ENCODE peak calls at places on chromosomes 2 and 18, in four cellular contexts. G, P, V and R are unnamed samples.

GRCh38 chr2:108912629-108912902 is 76.5 kb downstream of the EDAR start:
- DNase-seq in G (no peak), P (no peak), V (no peak), R (no peak)

GRCh38 chr2:64781991-64782390 is 128.3 kb upstream of the SERTAD2 start:
- DNase-seq in P (peak; percentile 28), V (no peak), G (no peak), R (no peak)

GRCh38 chr2:39671606-39672005 is 5.9 kb downstream of the TMEM178A start:
- DNase-seq in P (no peak), G (no peak), V (no peak), R (no peak)

GRCh38 chr2:215080545-215080944 is 57.9 kb downstream of the ABCA12 start:
- DNase-seq in G (no peak), P (no peak), V (no peak), R (no peak)

GRCh38 chr2:155633887-155634570 is 698.5 kb downstream of the NR4A2 start:
- DNase-seq in V (no peak), G (no peak), P (peak; percentile 55), R (no peak)

GRCh38 chr2:170386554-170386953 is 208.6 kb downstream of the MYO3B start:
- DNase-seq in P (no peak), G (no peak), V (no peak), R (no peak)

GRCh38 chr18:42854558-42854957 is 260.9 kb downstream of the RIT2 start:
- DNase-seq in G (no peak), V (no peak), P (no peak), R (no peak)

GRCh38 chr2:26477126-26477910 is 606 bp downstream of the OTOF start:
- DNase-seq in V (no peak), G (no peak), P (no peak), R (no peak)

GRCh38 chr18:68662779-68663178 is 52.1 kb downstream of the TMX3 start:
- DNase-seq in G (no peak), V (no peak), P (no peak), R (no peak)

GRCh38 chr2:218897394-218898108 is 16.9 kb downstream of the WNT10A start:
- DNase-seq in P (no peak), V (no peak), G (no peak), R (no peak)

GRCh38 chr2:62498739-62499138 is 7.3 kb downstream of the TMEM17 start:
- DNase-seq in G (no peak), V (no peak), P (no peak), R (no peak)

GRCh38 chr2:31920968-31921367 is 89.8 kb downstream of the MEMO1 start:
- DNase-seq in V (no peak), G (no peak), P (no peak), R (no peak)

GRCh38 chr2:230130668-230131364 is 62.1 kb upstream of the SLC16A14 start:
- DNase-seq in G (peak; percentile 78), V (no peak), P (peak; percentile 36), R (peak; percentile 69)

GRCh38 chr18:51614967-51615571 is 417.6 kb upstream of the MEX3C start:
- DNase-seq in P (no peak), G (no peak), V (no peak), R (no peak)

GRCh38 chr2:236997086-236997485 is 88.6 kb upstream of the COPS8 start:
- DNase-seq in P (no peak), G (no peak), V (no peak), R (peak; percentile 58)

GRCh38 chr2:239269173-239269865 is 131.5 kb downstream of the HDAC4 start:
- DNase-seq in P (no peak), G (no peak), V (no peak), R (no peak)

GRCh38 chr2:201452856-201453643 is 1.5 kb downstream of the STRADB start:
- DNase-seq in V (no peak), G (no peak), P (peak; percentile 73), R (no peak)

GRCh38 chr2:202178342-202178958 is 59.9 kb downstream of the SUMO1 start:
- DNase-seq in V (peak; percentile 43), G (no peak), P (peak; percentile 79), R (peak; percentile 67)

GRCh38 chr18:55953326-55953725 is 365.3 kb upstream of the TCF4 start:
- DNase-seq in V (no peak), P (no peak), G (no peak), R (no peak)

GRCh38 chr18:58438161-58438983 is 190.5 kb downstream of the ALPK2 start:
- DNase-seq in P (peak; percentile 28), V (no peak), G (no peak), R (no peak)

GRCh38 chr2:164913640-164914346 is 41.5 kb downstream of the SLC38A11 start:
- DNase-seq in V (no peak), P (peak; percentile 39), G (no peak), R (peak; percentile 38)

GRCh38 chr2:220096406-220096805 is 469.0 kb downstream of the SLC4A3 start:
- DNase-seq in G (no peak), V (no peak), P (no peak), R (no peak)

GRCh38 chr18:55779711-55780590 is 192.0 kb upstream of the TCF4 start:
- DNase-seq in G (peak; percentile 59), P (peak; percentile 63), V (no peak), R (no peak)

GRCh38 chr2:55947759-55948158 is 24.2 kb upstream of the EFEMP1 start:
- DNase-seq in V (no peak), P (no peak), G (no peak), R (no peak)

GRCh38 chr2:85888020-85888744 is 608 bp downstream of the ST3GAL5 start:
- DNase-seq in P (no peak), G (peak; percentile 63), V (no peak), R (no peak)

GRCh38 chr2:160227252-160227651 is 27.2 kb upstream of the ITGB6 start:
- DNase-seq in G (no peak), V (no peak), P (no peak), R (no peak)

GRCh38 chr2:109466674-109467575 is 146.8 kb downstream of the SEPTIN10 start:
- DNase-seq in V (no peak), P (peak; percentile 94), G (no peak), R (no peak)

GRCh38 chr2:216658702-216659231 is 25.5 kb downstream of the IGFBP2 start:
- DNase-seq in P (no peak), G (no peak), V (no peak), R (no peak)

GRCh38 chr2:109290887-109291675 is 162.1 kb downstream of the SH3RF3 start:
- DNase-seq in G (no peak), P (peak; percentile 13), V (no peak), R (no peak)

GRCh38 chr18:36905560-36905959 is 76.6 kb downstream of the KIAA1328 start:
- DNase-seq in P (no peak), G (no peak), V (no peak), R (no peak)

GRCh38 chr18:6547476-6547875 is 132.8 kb upstream of the L3MBTL4 start:
- DNase-seq in V (no peak), G (no peak), P (no peak), R (no peak)

GRCh38 chr2:237025090-237025865 is 60.4 kb upstream of the COPS8 start:
- DNase-seq in G (no peak), V (peak; percentile 65), P (peak; percentile 43), R (peak; percentile 89)